ENCODE peak calls at places on chromosomes 3 and 15, in five cellular contexts. One of them, this sample, is unnamed.
A peak's percentile ranks its signal among the peaks of the same experiment; 100 is the strongest.

GRCh38 chr15:53974813-53975212 is 3.4 kb upstream of the UNC13C start:
- DNase-seq in NCI-H1092 treated with DMSO at 0.1 percent for 48 hours: no peak
- DNase-seq in cardiac fibroblast: no peak
- DNase-seq in PC-3: no peak
- DNase-seq in HEK293T: no peak
- DNase-seq in this sample: no peak

GRCh38 chr15:57476533-57476975 is 100.2 kb downstream of the CGNL1 start:
- DNase-seq in cardiac fibroblast: peak; percentile 37
- DNase-seq in HEK293T: no peak
- DNase-seq in PC-3: no peak
- DNase-seq in NCI-H1092 treated with DMSO at 0.1 percent for 48 hours: no peak
- DNase-seq in this sample: no peak

GRCh38 chr15:21267686-21268395 is 172.5 kb downstream of the POTEB3 start:
- DNase-seq in HEK293T: no peak
- DNase-seq in PC-3: peak; percentile 1
- DNase-seq in cardiac fibroblast: no peak
- DNase-seq in NCI-H1092 treated with DMSO at 0.1 percent for 48 hours: no peak
- DNase-seq in this sample: no peak

GRCh38 chr3:53109822-53110771 is 20.1 kb downstream of the RFT1 start:
- DNase-seq in cardiac fibroblast: peak; percentile 90
- DNase-seq in PC-3: peak; percentile 65
- DNase-seq in NCI-H1092 treated with DMSO at 0.1 percent for 48 hours: no peak
- DNase-seq in HEK293T: peak; percentile 71
- DNase-seq in this sample: peak; percentile 40

GRCh38 chr3:37708789-37709188 is 152.9 kb upstream of the CTDSPL start:
- DNase-seq in HEK293T: no peak
- DNase-seq in NCI-H1092 treated with DMSO at 0.1 percent for 48 hours: no peak
- DNase-seq in cardiac fibroblast: no peak
- DNase-seq in PC-3: no peak
- DNase-seq in this sample: no peak

GRCh38 chr3:10942806-10943205 is 49.7 kb upstream of the SLC6A1 start:
- DNase-seq in HEK293T: no peak
- DNase-seq in NCI-H1092 treated with DMSO at 0.1 percent for 48 hours: no peak
- DNase-seq in PC-3: no peak
- DNase-seq in cardiac fibroblast: no peak
- DNase-seq in this sample: no peak

GRCh38 chr3:178618197-178618596 is 82.0 kb downstream of the KCNMB2 start:
- DNase-seq in cardiac fibroblast: peak; percentile 40
- DNase-seq in PC-3: no peak
- DNase-seq in HEK293T: no peak
- DNase-seq in NCI-H1092 treated with DMSO at 0.1 percent for 48 hours: no peak
- DNase-seq in this sample: no peak

GRCh38 chr3:154214320-154214719 is 93.1 kb downstream of the ARHGEF26 start:
- DNase-seq in cardiac fibroblast: peak; percentile 29
- DNase-seq in NCI-H1092 treated with DMSO at 0.1 percent for 48 hours: no peak
- DNase-seq in HEK293T: no peak
- DNase-seq in PC-3: peak; percentile 71
- DNase-seq in this sample: no peak